ENCODE peak calls at places on chromosomes 6 and 20, in four cellular contexts. U, R, O and Q are unnamed samples.

GRCh38 chr6:16688984-16689636 is 72.2 kb downstream of the ATXN1 start:
- DNase-seq in O (no peak), R (no peak), U (no peak), Q (no peak)

GRCh38 chr20:13213335-13213734 is 7.7 kb upstream of the ISM1 start:
- DNase-seq in U (no peak), R (no peak), O (no peak), Q (no peak)

GRCh38 chr6:149746147-149746946 is at the start of gene NUP43:
- DNase-seq in R (peak), U (peak), O (peak), Q (peak)

GRCh38 chr6:142377112-142377848 is 75.5 kb downstream of the ADGRG6 start:
- DNase-seq in O (no peak), R (no peak), U (no peak), Q (no peak)

GRCh38 chr6:156031516-156031915 is 575.9 kb upstream of the NOX3 start:
- DNase-seq in R (no peak), U (no peak), O (no peak), Q (no peak)

GRCh38 chr6:85278456-85279035 is 171.3 kb upstream of the NT5E start:
- DNase-seq in R (no peak), O (no peak), U (no peak), Q (no peak)

GRCh38 chr6:3438190-3439167 is 18.4 kb downstream of the SLC22A23 start:
- DNase-seq in O (no peak), R (peak), U (no peak), Q (peak)

GRCh38 chr6:25903467-25904099 is 26.9 kb downstream of the SLC17A2 start:
- DNase-seq in R (no peak), U (no peak), O (no peak), Q (no peak)

GRCh38 chr6:30687659-30688431 is 1.4 kb upstream of the PPP1R18 start:
- DNase-seq in U (peak), R (peak), O (peak), Q (no peak)

GRCh38 chr6:44535446-44535845 is 147.9 kb downstream of the CDC5L start:
- DNase-seq in R (no peak), U (no peak), O (no peak), Q (peak)

GRCh38 chr6:52162940-52163908 is 23.0 kb upstream of the IL17A start:
- DNase-seq in O (no peak), R (no peak), U (no peak), Q (no peak)

GRCh38 chr6:26243742-26244141 is 121.3 kb upstream of the BTN3A2 start:
- DNase-seq in R (no peak), O (no peak), U (no peak), Q (no peak)

GRCh38 chr6:161418458-161418945 is 144.6 kb upstream of the AGPAT4 start:
- DNase-seq in R (no peak), U (peak), O (peak), Q (no peak)

GRCh38 chr20:42744756-42745465 is 444.8 kb downstream of the PTPRT start:
- DNase-seq in R (no peak), U (no peak), O (no peak), Q (no peak)

GRCh38 chr6:77461796-77462195 is 1.5 kb downstream of the HTR1B start:
- DNase-seq in R (no peak), O (no peak), U (no peak), Q (no peak)

GRCh38 chr6:133767571-133767970 is 121.3 kb upstream of the TCF21 start:
- DNase-seq in U (no peak), R (no peak), O (no peak), Q (no peak)

GRCh38 chr6:169167581-169168301 is 85.9 kb downstream of the THBS2 start:
- DNase-seq in R (no peak), O (no peak), U (no peak), Q (no peak)

GRCh38 chr6:15048367-15048766 is 197.5 kb upstream of the JARID2 start:
- DNase-seq in O (no peak), U (no peak), R (no peak), Q (no peak)

GRCh38 chr20:46709459-46710148 is at the start of gene SLC2A10:
- DNase-seq in U (no peak), R (peak), O (peak), Q (no peak)

GRCh38 chr6:112372213-112372806 is 25.2 kb downstream of the RFPL4B start:
- DNase-seq in U (no peak), O (no peak), R (no peak), Q (no peak)

GRCh38 chr6:24864345-24864744 is 65.6 kb upstream of the ARMH2 start:
- DNase-seq in O (no peak), R (no peak), U (no peak), Q (no peak)

GRCh38 chr6:147161974-147162495 is 42.2 kb upstream of the STXBP5 start:
- DNase-seq in O (no peak), U (no peak), R (no peak), Q (no peak)

GRCh38 chr6:43395822-43396221 is 26.4 kb upstream of the ZNF318 start:
- DNase-seq in R (no peak), U (no peak), O (no peak), Q (no peak)

GRCh38 chr6:137334094-137334493 is 114.9 kb upstream of the IFNGR1 start:
- DNase-seq in U (no peak), O (no peak), R (no peak), Q (no peak)

GRCh38 chr20:53162251-53162835 is 190.2 kb downstream of the TSHZ2 start:
- DNase-seq in U (peak), R (no peak), O (peak), Q (peak)

GRCh38 chr6:158796353-158796752 is 22.8 kb downstream of the EZR start:
- DNase-seq in O (no peak), R (no peak), U (no peak), Q (peak)

GRCh38 chr6:158795516-158795915 is 23.7 kb downstream of the EZR start:
- DNase-seq in U (no peak), O (no peak), R (no peak), Q (peak)

GRCh38 chr6:158789115-158789917 is 29.9 kb downstream of the EZR start:
- DNase-seq in R (no peak), U (no peak), O (no peak), Q (peak)

GRCh38 chr6:158797331-158798202 is 21.6 kb downstream of the EZR start:
- DNase-seq in U (no peak), R (no peak), O (no peak), Q (no peak)

DNA sequence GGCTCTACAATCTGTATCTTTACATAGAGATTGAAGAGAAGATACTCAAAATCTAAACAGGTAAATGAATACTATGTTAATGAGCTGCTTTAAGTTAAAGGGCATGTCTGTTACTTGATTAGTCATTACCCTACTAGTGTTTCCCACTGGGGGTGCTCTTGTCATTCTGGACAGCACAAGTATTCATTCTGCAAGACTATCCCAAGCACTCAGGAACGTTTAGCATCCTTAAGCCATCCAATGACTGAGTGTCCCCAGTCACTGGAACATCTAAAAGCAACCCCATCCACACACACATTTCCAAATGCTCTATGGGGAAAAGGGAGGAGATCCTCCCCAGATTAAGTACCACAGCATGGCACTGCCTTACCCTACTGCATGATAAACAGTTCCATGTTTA is 25.7 kb downstream of the EZR start:
- DNase-seq in R (no peak), U (no peak), O (no peak), Q (no peak)
- TF ChIP-seq CTCF in R (peak), U (peak), O (peak), Q (no peak)

GRCh38 chr6:89144358-89145041 is 1.4 kb upstream of the PM20D2 start:
- DNase-seq in R (no peak), U (peak), O (no peak), Q (no peak)
- H3K4me3 ChIP-seq in R (peak), U (no peak), O (no peak), Q (no peak)

GRCh38 chr6:32430179-32430578 is 9.5 kb upstream of the HLA-DRA start:
- DNase-seq in O (no peak), U (no peak), R (no peak), Q (no peak)

GRCh38 chr6:32427218-32427617 is 12.5 kb upstream of the HLA-DRA start:
- DNase-seq in R (no peak), O (no peak), U (no peak), Q (no peak)

GRCh38 chr6:32427934-32428474 is 11.7 kb upstream of the HLA-DRA start:
- DNase-seq in U (no peak), O (no peak), R (no peak), Q (no peak)

GRCh38 chr6:32431142-32431541 is 8.5 kb upstream of the HLA-DRA start:
- DNase-seq in U (no peak), O (no peak), R (no peak), Q (no peak)

GRCh38 chr6:32432050-32432450 is 7.6 kb upstream of the HLA-DRA start:
- DNase-seq in U (no peak), O (no peak), R (no peak), Q (no peak)
- TF ChIP-seq CTCF in U (peak), O (peak), R (peak), Q (no peak)

GRCh38 chr20:62553838-62554161 is 78.0 kb upstream of the GATA5 start:
- DNase-seq in R (no peak), U (no peak), O (no peak), Q (no peak)
- H3K4me3 ChIP-seq in R (peak), U (no peak), O (no peak), Q (no peak)

GRCh38 chr6:6227896-6228295 is 92.6 kb downstream of the F13A1 start:
- DNase-seq in R (no peak), U (no peak), O (no peak), Q (no peak)

GRCh38 chr6:6221829-6222535 is 98.5 kb downstream of the F13A1 start:
- DNase-seq in O (no peak), R (no peak), U (no peak), Q (no peak)

GRCh38 chr6:6220718-6221117 is 99.7 kb downstream of the F13A1 start:
- DNase-seq in O (no peak), R (no peak), U (no peak), Q (no peak)

GRCh38 chr6:6225885-6226284 is 94.6 kb downstream of the F13A1 start:
- DNase-seq in R (no peak), O (no peak), U (no peak), Q (no peak)

DNA sequence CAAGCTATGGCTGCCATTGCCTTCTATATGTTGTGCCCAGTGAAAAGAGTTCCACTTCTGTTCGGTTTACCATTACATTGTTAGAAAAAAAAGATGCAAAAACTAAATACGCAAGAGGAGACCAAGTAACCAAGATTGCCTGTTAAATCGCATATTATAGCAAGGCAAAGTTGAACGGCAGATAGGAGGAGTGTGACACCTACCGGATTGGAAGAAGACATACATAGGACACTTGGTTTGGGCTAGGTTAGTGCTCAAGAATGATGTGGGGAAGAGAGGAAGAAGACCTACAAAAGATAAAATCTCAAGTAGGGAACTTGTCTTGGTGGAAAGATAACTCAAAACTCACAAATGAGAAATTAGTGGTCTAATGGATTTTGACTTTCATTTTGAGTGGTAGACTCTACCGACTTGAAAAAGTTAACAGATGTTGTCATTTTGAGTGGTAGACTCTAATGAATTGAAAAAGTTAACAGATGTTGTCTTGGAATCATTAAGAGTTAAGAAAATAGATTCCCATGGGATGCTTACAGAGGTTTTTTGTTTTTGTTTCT is 95.5 kb downstream of the F13A1 start:
- DNase-seq in O (no peak), U (no peak), R (no peak), Q (no peak)
- TF ChIP-seq CTCF in O (no peak), U (no peak), R (no peak), Q (no peak)

GRCh38 chr6:10588562-10589428 is 67.6 kb downstream of the GCNT2 start:
- DNase-seq in R (no peak), O (no peak), U (no peak), Q (no peak)
- H3K4me3 ChIP-seq in R (no peak), O (no peak), U (no peak), Q (no peak)

GRCh38 chr20:32737371-32738223 is 5.7 kb downstream of the COMMD7 start:
- DNase-seq in O (no peak), U (no peak), R (no peak), Q (no peak)

GRCh38 chr20:32741151-32741550 is 2.1 kb downstream of the COMMD7 start:
- DNase-seq in U (no peak), O (no peak), R (no peak), Q (no peak)

GRCh38 chr20:32743237-32744112 is at the start of gene COMMD7:
- DNase-seq in R (peak), O (peak), U (peak), Q (peak)

GRCh38 chr20:32742322-32743236 is 688 bp downstream of the COMMD7 start:
- DNase-seq in R (no peak), O (no peak), U (peak), Q (no peak)
- TF ChIP-seq CTCF in R (no peak), O (no peak), U (no peak), Q (no peak)

DNA sequence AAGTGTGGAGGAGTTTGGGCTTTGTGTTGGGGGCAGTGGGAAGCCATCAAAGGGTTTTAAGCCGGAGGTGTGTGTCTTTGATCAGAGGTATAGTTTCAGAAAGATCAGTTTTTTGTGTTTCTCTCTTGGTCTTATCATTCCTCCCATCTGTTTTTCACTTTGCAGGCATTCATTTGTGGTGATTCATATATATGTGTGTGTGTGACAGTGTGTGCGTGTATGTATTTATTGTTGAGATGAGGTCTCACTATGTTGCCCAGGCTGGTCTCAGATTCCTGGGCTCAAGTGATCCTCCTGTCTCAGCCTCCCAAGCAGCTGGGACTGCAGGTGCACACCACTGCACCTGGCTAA is 11.1 kb upstream of the SERINC3 start:
- DNase-seq in O (no peak), R (no peak), U (no peak), Q (no peak)
- H3K4me3 ChIP-seq in O (peak), R (peak), U (no peak), Q (no peak)

GRCh38 chr20:58880994-58881752 is 28.7 kb downstream of the GNAS start:
- DNase-seq in O (no peak), R (no peak), U (no peak), Q (peak)
- TF ChIP-seq CTCF in O (no peak), R (no peak), U (no peak), Q (no peak)

DNA sequence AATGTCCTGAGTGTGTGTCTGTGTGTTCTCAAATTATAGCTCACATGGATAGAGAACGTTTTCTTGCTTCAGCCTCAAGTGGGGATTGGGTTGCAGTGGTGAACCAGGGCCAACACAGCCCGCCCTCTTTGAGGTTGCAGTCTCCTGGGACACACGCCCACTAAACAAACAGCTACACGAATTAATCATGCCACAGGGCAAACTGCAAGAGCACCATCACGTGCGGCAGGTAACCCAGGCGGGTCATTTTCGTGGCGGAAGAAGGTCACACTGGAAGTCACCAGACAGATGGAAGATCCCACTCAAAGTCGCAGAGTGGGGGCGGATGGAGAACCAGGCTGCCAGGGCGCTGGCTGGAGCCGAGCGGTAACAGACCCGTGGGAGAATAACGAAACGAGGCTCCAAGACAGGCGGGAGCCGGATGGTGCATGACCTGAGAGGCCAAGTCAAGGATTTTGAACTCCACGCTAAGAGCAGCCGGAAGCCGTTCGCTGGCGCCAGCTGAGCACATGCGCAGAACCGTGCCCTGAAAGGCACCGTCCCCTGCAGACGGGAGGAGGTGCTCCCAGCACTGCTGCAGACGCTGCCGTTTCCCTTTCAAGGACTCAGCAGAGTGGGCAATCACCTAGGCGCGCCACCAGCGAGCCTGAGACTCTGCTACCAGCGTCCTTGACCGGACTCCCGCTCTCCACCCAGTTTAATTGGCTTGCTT is 10.7 kb downstream of the DLL1 start:
- DNase-seq in O (no peak), U (peak), R (peak), Q (no peak)
- H3K4me3 ChIP-seq in O (peak), U (no peak), R (peak), Q (no peak)